ENCODE peak calls at places on chromosomes 3 and 15, in five cellular contexts. One of them, this sample, is unnamed.

GRCh38 chr3:174440350-174440716 is 418.8 kb upstream of the NAALADL2 start:
- DNase-seq in pancreas: no peak
- DNase-seq in mucosa of descending colon: peak; percentile 50
- DNase-seq in mammary epithelial cell: no peak
- DNase-seq in heart right ventricle: peak; percentile 17
- DNase-seq in this sample: no peak

GRCh38 chr15:25635190-25635589 is 196.4 kb upstream of the UBE3A start:
- DNase-seq in pancreas: no peak
- DNase-seq in mucosa of descending colon: no peak
- DNase-seq in mammary epithelial cell: no peak
- DNase-seq in heart right ventricle: no peak
- DNase-seq in this sample: no peak

GRCh38 chr15:27457766-27458165 is 486.8 kb downstream of the GABRG3 start:
- DNase-seq in pancreas: no peak
- DNase-seq in mucosa of descending colon: no peak
- DNase-seq in mammary epithelial cell: no peak
- DNase-seq in heart right ventricle: no peak
- DNase-seq in this sample: no peak

GRCh38 chr3:38133557-38134405 is 3.1 kb downstream of the ACAA1 start:
- DNase-seq in pancreas: no peak
- DNase-seq in mucosa of descending colon: peak; percentile 45
- DNase-seq in mammary epithelial cell: peak; percentile 37
- DNase-seq in heart right ventricle: no peak
- DNase-seq in this sample: no peak

GRCh38 chr3:136196064-136196400 is at the start of gene MSL2:
- DNase-seq in pancreas: no peak
- DNase-seq in mucosa of descending colon: peak; percentile 79
- DNase-seq in mammary epithelial cell: no peak
- DNase-seq in heart right ventricle: no peak
- DNase-seq in this sample: no peak

GRCh38 chr3:53221827-53222182 is 34.0 kb downstream of the TKT start:
- DNase-seq in pancreas: no peak
- DNase-seq in mucosa of descending colon: no peak
- DNase-seq in mammary epithelial cell: no peak
- DNase-seq in heart right ventricle: no peak
- DNase-seq in this sample: no peak

GRCh38 chr3:31977736-31978135 is 3.3 kb downstream of the OSBPL10 start:
- DNase-seq in pancreas: no peak
- DNase-seq in mucosa of descending colon: no peak
- DNase-seq in mammary epithelial cell: no peak
- DNase-seq in heart right ventricle: no peak
- DNase-seq in this sample: no peak

GRCh38 chr15:70238917-70239316 is 141.2 kb upstream of the TLE3 start:
- DNase-seq in pancreas: no peak
- DNase-seq in mucosa of descending colon: no peak
- DNase-seq in mammary epithelial cell: no peak
- DNase-seq in heart right ventricle: no peak
- DNase-seq in this sample: no peak

GRCh38 chr15:84910928-84911623 is 26.6 kb downstream of the SLC28A1 start:
- DNase-seq in pancreas: no peak
- DNase-seq in mucosa of descending colon: no peak
- DNase-seq in mammary epithelial cell: no peak
- DNase-seq in heart right ventricle: no peak
- DNase-seq in this sample: no peak

GRCh38 chr15:84914351-84914750 is 29.9 kb downstream of the SLC28A1 start:
- DNase-seq in pancreas: no peak
- DNase-seq in mucosa of descending colon: no peak
- DNase-seq in mammary epithelial cell: no peak
- DNase-seq in heart right ventricle: no peak
- DNase-seq in this sample: no peak

GRCh38 chr15:84909029-84909428 is 24.6 kb downstream of the SLC28A1 start:
- DNase-seq in pancreas: no peak
- DNase-seq in mucosa of descending colon: no peak
- DNase-seq in mammary epithelial cell: no peak
- DNase-seq in heart right ventricle: no peak
- DNase-seq in this sample: no peak

GRCh38 chr15:84909782-84910181 is 25.3 kb downstream of the SLC28A1 start:
- DNase-seq in pancreas: no peak
- DNase-seq in mucosa of descending colon: no peak
- DNase-seq in mammary epithelial cell: no peak
- DNase-seq in heart right ventricle: no peak
- DNase-seq in this sample: no peak

GRCh38 chr15:84911879-84912660 is 27.6 kb downstream of the SLC28A1 start:
- DNase-seq in pancreas: peak; percentile 74
- DNase-seq in mucosa of descending colon: peak; percentile 54
- DNase-seq in mammary epithelial cell: peak; percentile 90
- DNase-seq in heart right ventricle: peak; percentile 94
- DNase-seq in this sample: peak; percentile 88
- H3K4me3 ChIP-seq in pancreas: no peak overlapping the region
- H3K4me3 ChIP-seq in mucosa of descending colon: no peak overlapping the region
- H3K4me3 ChIP-seq in mammary epithelial cell: no peak overlapping the region
- H3K4me3 ChIP-seq in heart right ventricle: no peak overlapping the region
- H3K4me3 ChIP-seq in this sample: no peak overlapping the region

DNA sequence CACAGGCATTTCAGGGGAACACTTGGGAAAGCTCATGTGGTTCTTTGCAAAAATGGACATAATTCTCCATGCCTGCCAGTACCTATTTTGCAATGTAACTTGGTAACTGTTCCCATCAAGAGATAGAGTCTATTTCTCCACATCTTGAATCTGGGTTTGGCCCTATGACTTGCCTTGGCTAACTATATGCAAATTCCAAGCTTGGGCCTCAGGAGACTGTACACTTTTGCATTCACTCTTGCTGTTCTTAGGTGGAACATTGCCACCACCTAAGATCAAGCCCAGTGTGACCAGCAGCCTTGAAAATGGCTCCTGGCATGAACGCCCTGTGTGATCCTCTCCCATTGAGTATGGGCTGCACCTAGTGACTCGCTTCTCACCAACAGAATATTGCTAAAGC is 19.8 kb upstream of the SMAD6 start:
- DNase-seq in pancreas: no peak
- DNase-seq in mucosa of descending colon: no peak
- DNase-seq in mammary epithelial cell: no peak
- DNase-seq in heart right ventricle: no peak
- DNase-seq in this sample: no peak
- TF ChIP-seq CTCF in pancreas: no peak
- TF ChIP-seq CTCF in mucosa of descending colon: no peak
- TF ChIP-seq CTCF in mammary epithelial cell: no peak
- TF ChIP-seq CTCF in heart right ventricle: no peak
- TF ChIP-seq CTCF in this sample: no peak

DNA sequence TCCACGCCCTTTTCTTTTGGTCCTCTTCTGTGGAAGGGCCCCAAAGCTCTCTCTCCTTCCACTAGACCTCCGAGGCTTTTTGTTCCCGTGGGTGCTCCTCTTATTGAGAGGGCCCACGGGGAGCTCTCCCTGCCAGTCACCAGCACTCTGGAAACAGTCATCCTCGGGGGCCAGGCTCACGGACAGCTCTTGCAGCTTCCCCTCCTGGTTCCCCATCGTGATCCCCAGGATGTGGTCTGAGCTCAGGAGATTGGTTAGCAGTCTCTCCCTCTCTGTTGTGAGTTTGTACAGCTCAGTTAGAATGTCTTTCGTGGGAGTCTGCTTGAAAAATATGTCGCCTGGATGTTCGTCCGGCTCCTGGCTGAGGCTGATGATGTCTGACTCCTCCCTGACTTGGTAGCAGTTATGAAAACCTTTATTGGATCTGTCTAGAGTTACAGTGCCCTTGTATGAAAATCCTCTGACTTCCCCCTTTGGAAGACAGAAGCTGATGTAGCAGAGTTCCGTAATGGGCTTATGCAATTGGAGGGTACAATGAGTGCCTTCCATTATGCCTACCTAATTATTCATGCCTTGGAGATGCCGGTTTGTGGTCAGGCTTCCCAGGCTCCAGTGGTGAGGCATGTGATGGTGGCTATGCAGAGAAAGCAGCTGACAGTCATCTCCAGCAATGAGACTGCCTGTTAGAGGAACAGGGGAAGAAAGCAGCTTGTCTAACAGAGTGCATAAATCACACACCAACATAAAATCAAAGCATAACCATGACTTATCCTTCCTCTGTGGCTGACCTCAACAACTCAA is 39.9 kb downstream of the FMN1 start:
- DNase-seq in pancreas: peak; percentile 28
- DNase-seq in mucosa of descending colon: peak; percentile 38
- DNase-seq in mammary epithelial cell: peak; percentile 98
- DNase-seq in heart right ventricle: peak; percentile 26
- DNase-seq in this sample: peak; percentile 97
- H3K4me3 ChIP-seq in pancreas: no peak overlapping the region
- H3K4me3 ChIP-seq in mucosa of descending colon: no peak overlapping the region
- H3K4me3 ChIP-seq in mammary epithelial cell: no peak overlapping the region
- H3K4me3 ChIP-seq in heart right ventricle: no peak overlapping the region
- H3K4me3 ChIP-seq in this sample: no peak overlapping the region

GRCh38 chr15:98648654-98649537 is 557 bp downstream of the IGF1R start:
- DNase-seq in pancreas: peak; percentile 85
- DNase-seq in mucosa of descending colon: peak; percentile 50
- DNase-seq in mammary epithelial cell: peak; percentile 55
- DNase-seq in heart right ventricle: peak; percentile 51
- DNase-seq in this sample: no peak
- TF ChIP-seq CTCF in pancreas: no peak
- TF ChIP-seq CTCF in mucosa of descending colon: peak; percentile 5
- TF ChIP-seq CTCF in mammary epithelial cell: peak; percentile 28
- TF ChIP-seq CTCF in heart right ventricle: no peak
- TF ChIP-seq CTCF in this sample: no peak

DNA sequence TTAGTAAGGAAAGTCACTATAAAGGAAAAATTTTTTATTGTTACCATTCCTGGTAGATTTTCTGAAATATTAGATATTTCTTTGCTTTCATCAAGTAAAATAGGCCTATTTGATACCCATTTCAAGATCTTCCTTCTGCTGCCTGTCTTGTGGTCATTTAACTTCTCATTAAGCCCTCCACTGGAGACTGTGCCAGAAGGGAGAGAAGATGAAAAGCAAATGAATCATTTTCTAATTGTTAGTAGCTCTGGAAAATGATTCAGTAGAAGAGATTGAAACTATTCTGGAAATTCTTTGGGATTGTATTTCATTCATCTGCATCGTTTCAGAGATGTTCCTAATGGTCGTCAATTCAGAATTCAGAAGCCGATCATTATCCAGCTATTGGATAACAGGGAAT is 3.2 kb downstream of the KCTD6 start:
- DNase-seq in pancreas: no peak
- DNase-seq in mucosa of descending colon: no peak
- DNase-seq in mammary epithelial cell: no peak
- DNase-seq in heart right ventricle: no peak
- DNase-seq in this sample: no peak
- H3K4me3 ChIP-seq in pancreas: no peak overlapping the region
- H3K4me3 ChIP-seq in mucosa of descending colon: no peak overlapping the region
- H3K4me3 ChIP-seq in mammary epithelial cell: no peak overlapping the region
- H3K4me3 ChIP-seq in heart right ventricle: no peak overlapping the region
- H3K4me3 ChIP-seq in this sample: no peak overlapping the region

GRCh38 chr3:134839990-134840389 is 44.9 kb downstream of the EPHB1 start:
- DNase-seq in pancreas: no peak
- DNase-seq in mucosa of descending colon: peak; percentile 12
- DNase-seq in mammary epithelial cell: no peak
- DNase-seq in heart right ventricle: no peak
- DNase-seq in this sample: no peak

GRCh38 chr3:134840459-134840858 is 45.4 kb downstream of the EPHB1 start:
- DNase-seq in pancreas: no peak
- DNase-seq in mucosa of descending colon: no peak
- DNase-seq in mammary epithelial cell: no peak
- DNase-seq in heart right ventricle: no peak
- DNase-seq in this sample: no peak

GRCh38 chr3:134839422-134839821 is 44.4 kb downstream of the EPHB1 start:
- DNase-seq in pancreas: no peak
- DNase-seq in mucosa of descending colon: no peak
- DNase-seq in mammary epithelial cell: no peak
- DNase-seq in heart right ventricle: no peak
- DNase-seq in this sample: no peak

GRCh38 chr3:134836921-134837320 is 41.9 kb downstream of the EPHB1 start:
- DNase-seq in pancreas: no peak
- DNase-seq in mucosa of descending colon: no peak
- DNase-seq in mammary epithelial cell: no peak
- DNase-seq in heart right ventricle: no peak
- DNase-seq in this sample: no peak

GRCh38 chr3:134838599-134838998 is 43.5 kb downstream of the EPHB1 start:
- DNase-seq in pancreas: no peak
- DNase-seq in mucosa of descending colon: no peak
- DNase-seq in mammary epithelial cell: no peak
- DNase-seq in heart right ventricle: no peak
- DNase-seq in this sample: no peak
- TF ChIP-seq CTCF in pancreas: no peak
- TF ChIP-seq CTCF in mucosa of descending colon: no peak
- TF ChIP-seq CTCF in mammary epithelial cell: peak; percentile 36
- TF ChIP-seq CTCF in heart right ventricle: no peak
- TF ChIP-seq CTCF in this sample: peak; percentile 17

DNA sequence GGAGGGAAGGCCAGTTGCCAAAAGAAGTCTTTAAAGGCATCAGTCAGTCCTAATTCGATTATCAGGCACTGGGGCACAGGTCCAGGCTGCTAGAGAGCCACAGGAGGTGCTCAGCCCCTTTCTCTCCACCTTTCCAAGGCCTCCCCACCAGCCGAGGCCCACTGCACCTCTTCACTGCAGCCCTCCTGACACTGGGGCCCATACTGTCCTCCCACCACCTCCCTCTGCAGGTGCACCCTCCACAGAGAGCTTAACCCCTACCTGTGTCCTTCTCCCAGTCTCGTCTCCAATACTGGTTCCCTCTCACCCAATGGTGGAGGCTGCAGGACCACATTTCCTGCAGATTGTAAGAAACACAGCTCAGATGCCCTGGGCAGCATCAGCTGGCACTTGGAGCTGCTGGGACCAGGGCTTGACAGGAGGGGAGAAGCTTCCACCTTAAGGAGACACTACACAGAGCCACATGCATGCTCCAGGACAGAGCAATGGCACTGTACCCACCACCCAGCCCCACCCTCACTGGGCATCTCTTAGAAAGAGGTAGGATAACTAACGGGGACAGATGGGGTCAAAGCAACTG is 81.6 kb upstream of the PRR20G start:
- DNase-seq in pancreas: no peak
- DNase-seq in mucosa of descending colon: no peak
- DNase-seq in mammary epithelial cell: no peak
- DNase-seq in heart right ventricle: no peak
- DNase-seq in this sample: no peak
- H3K4me3 ChIP-seq in pancreas: no peak overlapping the region
- H3K4me3 ChIP-seq in mucosa of descending colon: no peak overlapping the region
- H3K4me3 ChIP-seq in mammary epithelial cell: no peak overlapping the region
- H3K4me3 ChIP-seq in heart right ventricle: no peak overlapping the region
- H3K4me3 ChIP-seq in this sample: no peak overlapping the region

DNA sequence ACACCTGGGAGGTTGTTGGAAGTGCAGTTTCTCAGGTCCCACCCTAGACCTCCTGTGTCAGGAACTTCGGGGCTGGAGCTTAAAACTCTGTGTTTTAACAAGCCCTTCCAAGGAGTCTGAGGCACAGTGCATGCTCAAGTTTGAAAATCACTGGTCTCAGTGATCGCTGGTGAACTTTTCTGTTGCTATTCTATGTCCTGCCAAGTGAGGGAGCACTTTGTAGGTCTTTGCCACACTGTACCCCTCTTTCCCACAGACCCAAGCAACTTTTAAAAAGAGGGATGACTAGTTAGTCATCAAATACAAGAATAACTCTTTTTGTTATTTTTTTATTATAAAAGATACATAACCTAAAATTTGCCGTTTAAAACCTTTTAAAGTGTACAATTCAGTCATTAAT is 133.7 kb downstream of the AGBL1 start:
- DNase-seq in pancreas: no peak
- DNase-seq in mucosa of descending colon: no peak
- DNase-seq in mammary epithelial cell: no peak
- DNase-seq in heart right ventricle: no peak
- DNase-seq in this sample: no peak
- TF ChIP-seq CTCF in pancreas: no peak
- TF ChIP-seq CTCF in mucosa of descending colon: no peak
- TF ChIP-seq CTCF in mammary epithelial cell: peak; percentile 42
- TF ChIP-seq CTCF in heart right ventricle: no peak
- TF ChIP-seq CTCF in this sample: no peak

This sample was measured in kidney epithelial cell.